ENCODE peak calls at places on chromosomes 7 and 10, in four cellular contexts. L is SK-N-SH, Z is GM12878, O is K562. Q is an unnamed sample.

GRCh38 chr7:44077061-44077460 is 5.3 kb downstream of the POLM start:
- DNase-seq in L (no peak), Z (no peak), O (no peak), Q (no peak)

GRCh38 chr7:73822319-73823173 is 8.2 kb upstream of the CLDN4 start:
- DNase-seq in L (peak; percentile 70), Z (no peak), O (peak; percentile 99), Q (peak; percentile 50)

GRCh38 chr7:100681491-100682227 is 8.1 kb downstream of the GNB2 start:
- DNase-seq in L (peak; percentile 44), Z (no peak), O (no peak), Q (no peak)

GRCh38 chr7:44769381-44770209 is 20.9 kb downstream of the ZMIZ2 start:
- DNase-seq in L (no peak), Z (peak; percentile 80), O (no peak), Q (no peak)

GRCh38 chr10:54441286-54441685 is 359.7 kb downstream of the PCDH15 start:
- DNase-seq in L (no peak), Z (no peak), O (no peak), Q (no peak)

GRCh38 chr10:102646610-102647432 is 2.5 kb downstream of the TRIM8 start:
- DNase-seq in L (peak; percentile 73), Z (no peak), O (no peak), Q (no peak)

GRCh38 chr7:112236597-112236996 is 30.1 kb downstream of the ZNF277 start:
- DNase-seq in L (no peak), Z (no peak), O (no peak), Q (peak; percentile 74)

GRCh38 chr10:46267132-46267985 is 19.4 kb upstream of the ANTXRL start:
- DNase-seq in L (no peak), Z (no peak), O (no peak), Q (no peak)

GRCh38 chr7:129948877-129949291 is 3.9 kb downstream of the UBE2H start:
- DNase-seq in L (peak; percentile 90), Z (peak; percentile 70), O (peak; percentile 83), Q (peak; percentile 97)

GRCh38 chr10:120542591-120542990 is 85.6 kb downstream of the PLPP4 start:
- DNase-seq in L (no peak), Z (no peak), O (no peak), Q (no peak)

GRCh38 chr10:44965651-44966097 is 6.1 kb downstream of the RASSF4 start:
- DNase-seq in L (no peak), Z (no peak), O (no peak), Q (no peak)

GRCh38 chr10:122112625-122113160 is 123.7 kb downstream of the TACC2 start:
- DNase-seq in L (peak; percentile 93), Z (no peak), O (peak; percentile 30), Q (peak; percentile 77)

GRCh38 chr10:35565602-35566061 is 39.5 kb upstream of the GJD4 start:
- DNase-seq in L (no peak), Z (no peak), O (no peak), Q (no peak)

GRCh38 chr10:8616166-8616565 is 561.7 kb downstream of the GATA3 start:
- DNase-seq in L (no peak), Z (peak; percentile 19), O (no peak), Q (peak; percentile 28)

GRCh38 chr10:8618834-8619233 is 564.3 kb downstream of the GATA3 start:
- DNase-seq in L (no peak), Z (no peak), O (no peak), Q (no peak)

GRCh38 chr10:8617792-8618191 is 563.3 kb downstream of the GATA3 start:
- DNase-seq in L (no peak), Z (no peak), O (no peak), Q (no peak)

GRCh38 chr10:8615118-8615517 is 560.6 kb downstream of the GATA3 start:
- DNase-seq in L (no peak), Z (no peak), O (no peak), Q (no peak)

GRCh38 chr10:8614054-8614565 is 559.6 kb downstream of the GATA3 start:
- DNase-seq in L (no peak), Z (no peak), O (no peak), Q (no peak)
- H3K4me3 ChIP-seq in L (no peak overlapping the region), Z (no peak overlapping the region), O (no peak overlapping the region), Q (no peak overlapping the region)

DNA sequence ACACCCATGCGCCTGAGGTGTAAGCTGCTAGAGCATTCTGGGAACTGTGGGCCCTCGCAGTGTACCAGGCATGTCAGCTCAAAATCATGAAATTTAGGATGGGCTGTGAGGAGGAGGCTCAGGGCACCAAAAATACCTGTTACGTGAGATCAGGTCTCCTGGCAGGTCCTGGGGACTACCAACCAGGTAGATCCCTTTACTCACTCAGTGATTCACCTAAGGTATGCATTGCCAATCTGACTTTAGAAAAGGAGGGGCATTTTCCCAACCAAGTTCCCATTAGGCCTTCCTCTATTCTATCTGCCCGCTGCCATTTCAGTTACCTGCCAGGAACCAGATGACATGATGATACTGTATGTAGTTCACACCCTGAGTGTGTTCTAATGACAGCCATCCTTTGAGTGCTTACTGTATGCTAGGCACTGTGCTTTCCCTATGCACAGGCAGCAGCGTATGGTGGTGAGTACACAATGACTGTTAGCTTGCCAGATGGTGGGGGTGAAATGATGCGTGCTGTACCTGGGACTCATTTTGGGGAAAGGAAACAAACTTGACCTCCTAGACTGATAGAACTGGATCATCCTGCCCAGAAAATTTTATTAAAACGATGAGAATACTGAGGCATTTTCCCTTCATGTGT is 62.0 kb downstream of the CFAP58 start:
- DNase-seq in L (no peak), Z (no peak), O (no peak), Q (no peak)
- TF ChIP-seq TAF1 in L (no peak), Z (no peak), O (no peak), Q (no peak)

DNA sequence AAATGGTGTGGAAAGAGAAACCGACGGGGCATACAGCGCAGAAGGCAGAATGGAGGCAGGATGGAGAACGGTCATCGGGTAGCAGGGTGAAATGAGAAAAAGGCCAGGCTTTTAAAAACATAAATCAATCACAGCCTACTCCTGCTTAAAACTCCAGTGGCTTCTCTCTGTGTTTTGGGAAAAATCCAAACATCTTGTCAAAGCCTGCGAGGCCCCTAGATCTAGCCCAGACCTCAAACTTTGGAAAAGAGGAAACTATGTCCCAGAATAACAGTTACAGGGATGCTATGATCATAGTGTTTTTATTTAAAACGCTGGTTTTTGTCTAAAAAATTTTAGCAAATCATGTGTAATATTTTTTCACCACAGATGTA is 41.1 kb downstream of the PPP1R3C start:
- DNase-seq in L (no peak), Z (no peak), O (no peak), Q (no peak)
- H3K4me3 ChIP-seq in L (no peak overlapping the region), Z (no peak overlapping the region), O (no peak overlapping the region), Q (no peak overlapping the region)

GRCh38 chr10:80664071-80664680 is 126.5 kb downstream of the SH2D4B start:
- DNase-seq in L (peak; percentile 71), Z (no peak), O (peak; percentile 66), Q (peak; percentile 56)
- TF ChIP-seq TAF1 in L (no peak), Z (no peak), O (no peak), Q (no peak)

GRCh38 chr10:125125951-125126735 is 34.2 kb downstream of the CTBP2 start:
- DNase-seq in L (no peak), Z (no peak), O (no peak), Q (no peak)

GRCh38 chr10:125127110-125127509 is 33.3 kb downstream of the CTBP2 start:
- DNase-seq in L (no peak), Z (no peak), O (no peak), Q (no peak)

GRCh38 chr10:125124114-125124486 is 36.3 kb downstream of the CTBP2 start:
- DNase-seq in L (no peak), Z (no peak), O (no peak), Q (no peak)

GRCh38 chr10:125123363-125124113 is 36.8 kb downstream of the CTBP2 start:
- DNase-seq in L (no peak), Z (no peak), O (no peak), Q (no peak)

DNA sequence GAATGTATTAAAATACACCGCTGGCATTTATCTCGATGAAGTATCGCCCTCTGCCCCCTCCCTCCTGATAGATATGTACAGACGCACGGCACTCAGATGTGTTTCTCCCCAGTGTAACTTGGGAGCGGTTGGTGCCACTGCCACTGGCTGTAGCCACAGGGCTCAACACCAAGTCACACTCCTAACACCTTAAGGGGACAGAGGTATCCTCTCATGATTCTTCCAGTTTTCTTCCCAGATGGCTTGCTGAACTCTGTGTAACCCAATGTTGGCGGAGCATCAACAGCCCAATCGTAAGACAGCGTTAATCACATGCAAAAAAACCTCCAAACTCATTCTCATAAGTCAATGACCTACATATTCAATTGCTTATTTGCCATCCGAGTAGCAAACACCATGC is 35.5 kb downstream of the CTBP2 start:
- DNase-seq in L (peak; percentile 50), Z (no peak), O (no peak), Q (no peak)
- H3K4me3 ChIP-seq in L (no peak overlapping the region), Z (no peak overlapping the region), O (no peak overlapping the region), Q (no peak overlapping the region)

GRCh38 chr10:112631501-112632410 is 184.7 kb downstream of the VTI1A start:
- DNase-seq in L (no peak), Z (no peak), O (no peak), Q (peak; percentile 98)
- TF ChIP-seq TAF1 in L (no peak), Z (no peak), O (no peak), Q (no peak)

DNA sequence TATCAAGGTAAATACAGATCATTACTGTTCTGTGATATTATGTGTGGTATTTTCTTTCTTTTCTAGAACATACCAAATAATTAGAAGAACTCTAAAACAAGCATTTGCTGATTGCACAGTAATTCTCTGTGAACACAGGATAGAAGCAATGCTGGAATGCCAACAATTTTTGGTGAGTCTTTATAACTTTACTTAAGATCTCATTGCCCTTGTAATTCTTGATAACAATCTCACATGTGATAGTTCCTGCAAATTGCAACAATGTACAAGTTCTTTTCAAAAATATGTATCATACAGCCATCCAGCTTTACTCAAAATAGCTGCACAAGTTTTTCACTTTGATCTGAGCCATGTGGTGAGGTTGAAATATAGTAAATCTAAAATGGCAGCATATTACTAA is 185.6 kb downstream of the CFTR start:
- DNase-seq in L (no peak), Z (no peak), O (no peak), Q (no peak)
- H3K4me3 ChIP-seq in L (no peak overlapping the region), Z (no peak overlapping the region), O (no peak overlapping the region), Q (no peak overlapping the region)

Q was measured in HepG2.